ENCODE peak calls at places on chromosomes 4 and X, in six cellular contexts. One of them, this sample, is unnamed.
A peak's percentile ranks its signal among the peaks of the same experiment; 100 is the strongest.

GRCh38 chrX:63855896-63856295 is 70.9 kb upstream of the ARHGEF9 start:
- DNase-seq in activated naive CD8-positive, alpha-beta T cell treated with anti-CD3 and anti-CD28 coated beads for 36 hours: no peak
- DNase-seq in GM20000: no peak
- DNase-seq in NCI-H1092: no peak
- DNase-seq in effector CD4-positive, alpha-beta T cell: no peak
- DNase-seq in mammary epithelial cell: peak; percentile 37
- DNase-seq in this sample: no peak

GRCh38 chrX:769796-770195 is 139.2 kb downstream of the SHOX start:
- DNase-seq in effector CD4-positive, alpha-beta T cell: no peak
- DNase-seq in activated naive CD8-positive, alpha-beta T cell treated with anti-CD3 and anti-CD28 coated beads for 36 hours: no peak
- DNase-seq in NCI-H1092: no peak
- DNase-seq in mammary epithelial cell: no peak
- DNase-seq in GM20000: no peak
- DNase-seq in this sample: no peak

GRCh38 chr4:117164338-117164737 is 79.0 kb upstream of the TRAM1L1 start:
- DNase-seq in NCI-H1092: no peak
- DNase-seq in GM20000: peak; percentile 2
- DNase-seq in effector CD4-positive, alpha-beta T cell: no peak
- DNase-seq in mammary epithelial cell: no peak
- DNase-seq in activated naive CD8-positive, alpha-beta T cell treated with anti-CD3 and anti-CD28 coated beads for 36 hours: no peak
- DNase-seq in this sample: no peak

GRCh38 chr4:113593400-113594230 is 167.9 kb downstream of the CAMK2D start:
- DNase-seq in NCI-H1092: no peak
- DNase-seq in mammary epithelial cell: no peak
- DNase-seq in GM20000: peak; percentile 10
- DNase-seq in activated naive CD8-positive, alpha-beta T cell treated with anti-CD3 and anti-CD28 coated beads for 36 hours: no peak
- DNase-seq in effector CD4-positive, alpha-beta T cell: no peak
- DNase-seq in this sample: no peak

GRCh38 chrX:136292656-136293055 is 8.1 kb upstream of the ADGRG4 start:
- DNase-seq in mammary epithelial cell: peak; percentile 25
- DNase-seq in NCI-H1092: no peak
- DNase-seq in GM20000: no peak
- DNase-seq in effector CD4-positive, alpha-beta T cell: no peak
- DNase-seq in activated naive CD8-positive, alpha-beta T cell treated with anti-CD3 and anti-CD28 coated beads for 36 hours: no peak
- DNase-seq in this sample: no peak

GRCh38 chr4:58739275-58739674 is 1629.1 kb upstream of the IGFBP7 start:
- DNase-seq in effector CD4-positive, alpha-beta T cell: no peak
- DNase-seq in mammary epithelial cell: no peak
- DNase-seq in GM20000: no peak
- DNase-seq in NCI-H1092: no peak
- DNase-seq in activated naive CD8-positive, alpha-beta T cell treated with anti-CD3 and anti-CD28 coated beads for 36 hours: no peak
- DNase-seq in this sample: no peak

GRCh38 chr4:138311771-138312535 is 69.8 kb upstream of the SLC7A11 start:
- DNase-seq in activated naive CD8-positive, alpha-beta T cell treated with anti-CD3 and anti-CD28 coated beads for 36 hours: no peak
- DNase-seq in NCI-H1092: no peak
- DNase-seq in mammary epithelial cell: no peak
- DNase-seq in GM20000: no peak
- DNase-seq in effector CD4-positive, alpha-beta T cell: no peak
- DNase-seq in this sample: no peak

GRCh38 chr4:145179201-145179860 is 1.1 kb downstream of the OTUD4 start:
- DNase-seq in NCI-H1092: no peak
- DNase-seq in GM20000: peak; percentile 88
- DNase-seq in mammary epithelial cell: peak; percentile 71
- DNase-seq in effector CD4-positive, alpha-beta T cell: peak; percentile 68
- DNase-seq in activated naive CD8-positive, alpha-beta T cell treated with anti-CD3 and anti-CD28 coated beads for 36 hours: peak; percentile 87
- DNase-seq in this sample: peak; percentile 69

GRCh38 chr4:94412019-94413017 is 39.4 kb upstream of the PDLIM5 start:
- DNase-seq in activated naive CD8-positive, alpha-beta T cell treated with anti-CD3 and anti-CD28 coated beads for 36 hours: no peak
- DNase-seq in NCI-H1092: no peak
- DNase-seq in GM20000: no peak
- DNase-seq in effector CD4-positive, alpha-beta T cell: no peak
- DNase-seq in mammary epithelial cell: peak; percentile 64
- DNase-seq in this sample: peak; percentile 30

GRCh38 chr4:1855334-1856070 is 454 bp downstream of the LETM1 start:
- DNase-seq in NCI-H1092: no peak
- DNase-seq in activated naive CD8-positive, alpha-beta T cell treated with anti-CD3 and anti-CD28 coated beads for 36 hours: peak; percentile 39
- DNase-seq in effector CD4-positive, alpha-beta T cell: no peak
- DNase-seq in GM20000: peak; percentile 49
- DNase-seq in mammary epithelial cell: no peak
- DNase-seq in this sample: no peak

GRCh38 chr4:181938641-181939040 is 304.6 kb upstream of the TENM3 start:
- DNase-seq in effector CD4-positive, alpha-beta T cell: no peak
- DNase-seq in NCI-H1092: no peak
- DNase-seq in GM20000: no peak
- DNase-seq in mammary epithelial cell: no peak
- DNase-seq in activated naive CD8-positive, alpha-beta T cell treated with anti-CD3 and anti-CD28 coated beads for 36 hours: no peak
- DNase-seq in this sample: no peak

GRCh38 chrX:103276581-103277002 is at the start of gene TCEAL5:
- DNase-seq in effector CD4-positive, alpha-beta T cell: no peak
- DNase-seq in GM20000: no peak
- DNase-seq in activated naive CD8-positive, alpha-beta T cell treated with anti-CD3 and anti-CD28 coated beads for 36 hours: no peak
- DNase-seq in NCI-H1092: no peak
- DNase-seq in mammary epithelial cell: no peak
- DNase-seq in this sample: no peak

GRCh38 chr4:150664935-150665334 is 83.0 kb downstream of the MAB21L2 start:
- DNase-seq in activated naive CD8-positive, alpha-beta T cell treated with anti-CD3 and anti-CD28 coated beads for 36 hours: no peak
- DNase-seq in NCI-H1092: no peak
- DNase-seq in mammary epithelial cell: peak; percentile 83
- DNase-seq in effector CD4-positive, alpha-beta T cell: no peak
- DNase-seq in GM20000: no peak
- DNase-seq in this sample: no peak

GRCh38 chr4:90293320-90293719 is 166.1 kb downstream of the CCSER1 start:
- DNase-seq in NCI-H1092: no peak
- DNase-seq in activated naive CD8-positive, alpha-beta T cell treated with anti-CD3 and anti-CD28 coated beads for 36 hours: no peak
- DNase-seq in GM20000: no peak
- DNase-seq in mammary epithelial cell: no peak
- DNase-seq in effector CD4-positive, alpha-beta T cell: no peak
- DNase-seq in this sample: no peak

GRCh38 chr4:55018978-55019377 is 106.4 kb downstream of the KDR start:
- DNase-seq in activated naive CD8-positive, alpha-beta T cell treated with anti-CD3 and anti-CD28 coated beads for 36 hours: no peak
- DNase-seq in mammary epithelial cell: no peak
- DNase-seq in GM20000: no peak
- DNase-seq in effector CD4-positive, alpha-beta T cell: no peak
- DNase-seq in NCI-H1092: no peak
- DNase-seq in this sample: no peak

GRCh38 chr4:77072195-77072753 is 3.5 kb downstream of the CCNI start:
- DNase-seq in mammary epithelial cell: peak; percentile 83
- DNase-seq in activated naive CD8-positive, alpha-beta T cell treated with anti-CD3 and anti-CD28 coated beads for 36 hours: peak; percentile 24
- DNase-seq in GM20000: no peak
- DNase-seq in NCI-H1092: no peak
- DNase-seq in effector CD4-positive, alpha-beta T cell: peak; percentile 52
- DNase-seq in this sample: no peak

GRCh38 chr4:106594291-106594952 is 225.8 kb upstream of the GIMD1 start:
- DNase-seq in NCI-H1092: no peak
- DNase-seq in GM20000: no peak
- DNase-seq in effector CD4-positive, alpha-beta T cell: no peak
- DNase-seq in activated naive CD8-positive, alpha-beta T cell treated with anti-CD3 and anti-CD28 coated beads for 36 hours: no peak
- DNase-seq in mammary epithelial cell: peak; percentile 34
- DNase-seq in this sample: no peak

GRCh38 chr4:41361831-41362646 is 105.3 kb downstream of the UCHL1 start:
- DNase-seq in GM20000: peak; percentile 22
- DNase-seq in NCI-H1092: no peak
- DNase-seq in activated naive CD8-positive, alpha-beta T cell treated with anti-CD3 and anti-CD28 coated beads for 36 hours: no peak
- DNase-seq in mammary epithelial cell: no peak
- DNase-seq in effector CD4-positive, alpha-beta T cell: no peak
- DNase-seq in this sample: no peak

GRCh38 chr4:85681194-85681803 is 206.3 kb downstream of the ARHGAP24 start:
- DNase-seq in activated naive CD8-positive, alpha-beta T cell treated with anti-CD3 and anti-CD28 coated beads for 36 hours: no peak
- DNase-seq in NCI-H1092: no peak
- DNase-seq in effector CD4-positive, alpha-beta T cell: no peak
- DNase-seq in mammary epithelial cell: peak; percentile 10
- DNase-seq in GM20000: no peak
- DNase-seq in this sample: no peak

GRCh38 chr4:169254546-169254983 is 16.2 kb downstream of the SH3RF1 start:
- DNase-seq in mammary epithelial cell: peak; percentile 45
- DNase-seq in effector CD4-positive, alpha-beta T cell: no peak
- DNase-seq in NCI-H1092: no peak
- DNase-seq in activated naive CD8-positive, alpha-beta T cell treated with anti-CD3 and anti-CD28 coated beads for 36 hours: no peak
- DNase-seq in GM20000: no peak
- DNase-seq in this sample: no peak

GRCh38 chrX:108224727-108225455 is 133.3 kb downstream of the ATG4A start:
- DNase-seq in activated naive CD8-positive, alpha-beta T cell treated with anti-CD3 and anti-CD28 coated beads for 36 hours: no peak
- DNase-seq in NCI-H1092: peak; percentile 57
- DNase-seq in effector CD4-positive, alpha-beta T cell: no peak
- DNase-seq in mammary epithelial cell: no peak
- DNase-seq in GM20000: peak; percentile 20
- DNase-seq in this sample: no peak

GRCh38 chr4:57989430-57989829 is 879.2 kb upstream of the IGFBP7 start:
- DNase-seq in GM20000: no peak
- DNase-seq in activated naive CD8-positive, alpha-beta T cell treated with anti-CD3 and anti-CD28 coated beads for 36 hours: no peak
- DNase-seq in mammary epithelial cell: no peak
- DNase-seq in effector CD4-positive, alpha-beta T cell: no peak
- DNase-seq in NCI-H1092: no peak
- DNase-seq in this sample: no peak

GRCh38 chr4:21203416-21203815 is 503.2 kb downstream of the PACRGL start:
- DNase-seq in effector CD4-positive, alpha-beta T cell: no peak
- DNase-seq in GM20000: no peak
- DNase-seq in mammary epithelial cell: no peak
- DNase-seq in NCI-H1092: no peak
- DNase-seq in activated naive CD8-positive, alpha-beta T cell treated with anti-CD3 and anti-CD28 coated beads for 36 hours: no peak
- DNase-seq in this sample: no peak

GRCh38 chrX:77668391-77669237 is 117.4 kb downstream of the ATRX start:
- DNase-seq in GM20000: no peak
- DNase-seq in activated naive CD8-positive, alpha-beta T cell treated with anti-CD3 and anti-CD28 coated beads for 36 hours: no peak
- DNase-seq in NCI-H1092: no peak
- DNase-seq in mammary epithelial cell: peak; percentile 44
- DNase-seq in effector CD4-positive, alpha-beta T cell: no peak
- DNase-seq in this sample: no peak

GRCh38 chr4:142168181-142168580 is 531.8 kb downstream of the IL15 start:
- DNase-seq in GM20000: no peak
- DNase-seq in NCI-H1092: no peak
- DNase-seq in effector CD4-positive, alpha-beta T cell: no peak
- DNase-seq in activated naive CD8-positive, alpha-beta T cell treated with anti-CD3 and anti-CD28 coated beads for 36 hours: no peak
- DNase-seq in mammary epithelial cell: no peak
- DNase-seq in this sample: no peak

GRCh38 chr4:76588268-76588667 is 153.2 kb downstream of the SHROOM3 start:
- DNase-seq in NCI-H1092: no peak
- DNase-seq in activated naive CD8-positive, alpha-beta T cell treated with anti-CD3 and anti-CD28 coated beads for 36 hours: no peak
- DNase-seq in mammary epithelial cell: no peak
- DNase-seq in GM20000: no peak
- DNase-seq in effector CD4-positive, alpha-beta T cell: no peak
- DNase-seq in this sample: no peak

This sample was measured in heart right ventricle.